ENCODE peak calls at places on chromosomes 6 and 20, in four cellular contexts. E is esophagus muscularis mucosa, C is prostate gland, N is HCT116. R is an unnamed sample.
A peak's percentile ranks its signal among the peaks of the same experiment; 100 is the strongest.

GRCh38 chr6:131199568-131200272 is 64.5 kb downstream of the AKAP7 start:
- DNase-seq in E (no peak), C (no peak), N (peak; percentile 12), R (no peak)

GRCh38 chr6:81171991-81172740 is 580.3 kb downstream of the TENT5A start:
- DNase-seq in E (no peak), C (no peak), N (peak; percentile 15), R (peak; percentile 26)

GRCh38 chr6:67606905-67607828 is 1027.9 kb upstream of the ADGRB3 start:
- DNase-seq in E (no peak), C (no peak), N (no peak), R (no peak)

GRCh38 chr6:125810435-125810834 is 19.7 kb downstream of the NCOA7 start:
- DNase-seq in E (no peak), C (no peak), N (no peak), R (no peak)

GRCh38 chr20:58547527-58548475 is 32.6 kb upstream of the APCDD1L start:
- DNase-seq in E (peak; percentile 47), C (no peak), N (no peak), R (no peak)

GRCh38 chr20:62815066-62815991 is 1.5 kb upstream of the COL9A3 start:
- DNase-seq in E (no peak), C (no peak), N (no peak), R (no peak)

GRCh38 chr6:12149944-12150510 is 137.9 kb downstream of the HIVEP1 start:
- DNase-seq in E (no peak), C (no peak), N (no peak), R (no peak)

GRCh38 chr6:39882567-39882953 is 51.7 kb downstream of the MOCS1 start:
- DNase-seq in E (no peak), C (no peak), N (no peak), R (no peak)

GRCh38 chr6:135759831-135760230 is 91.7 kb upstream of the PDE7B start:
- DNase-seq in E (no peak), C (no peak), N (peak; percentile 15), R (no peak)

GRCh38 chr6:6277418-6277817 is 43.0 kb downstream of the F13A1 start:
- DNase-seq in E (no peak), C (no peak), N (no peak), R (no peak)

GRCh38 chr20:63955281-63955845 is 853 bp downstream of the UCKL1 start:
- DNase-seq in E (no peak), C (no peak), N (no peak), R (no peak)

GRCh38 chr20:41334452-41335421 is 5.9 kb upstream of the LPIN3 start:
- DNase-seq in E (no peak), C (no peak), N (no peak), R (no peak)

GRCh38 chr6:74577619-74578018 is 628.2 kb downstream of the COL12A1 start:
- DNase-seq in E (no peak), C (no peak), N (no peak), R (no peak)

GRCh38 chr20:61853073-61854005 is 212.3 kb downstream of the TAF4 start:
- DNase-seq in E (no peak), C (no peak), N (no peak), R (no peak)

GRCh38 chr20:34680586-34680985 is 3.7 kb upstream of the PIGU start:
- DNase-seq in E (no peak), C (no peak), N (no peak), R (no peak)

GRCh38 chr6:17413313-17413750 is 19.9 kb downstream of the CAP2 start:
- DNase-seq in E (no peak), C (no peak), N (no peak), R (no peak)

GRCh38 chr6:169979873-169980440 is 228.5 kb downstream of the ERMARD start:
- DNase-seq in E (no peak), C (no peak), N (no peak), R (no peak)

GRCh38 chr6:139020689-139021088 is 7.9 kb upstream of the ABRACL start:
- DNase-seq in E (no peak), C (no peak), N (no peak), R (no peak)

GRCh38 chr20:63102720-63103375 is 96.1 kb upstream of the BHLHE23 start:
- DNase-seq in E (no peak), C (no peak), N (no peak), R (peak; percentile 28)

GRCh38 chr20:34493646-34494045 is 22.6 kb upstream of the DYNLRB1 start:
- DNase-seq in E (no peak), C (no peak), N (no peak), R (no peak)

GRCh38 chr20:43839793-43840199 is 74.9 kb upstream of the TOX2 start:
- DNase-seq in E (peak; percentile 4), C (no peak), N (no peak), R (no peak)

GRCh38 chr6:98560418-98560817 is 274.0 kb upstream of the POU3F2 start:
- DNase-seq in E (no peak), C (no peak), N (no peak), R (no peak)

GRCh38 chr20:53362736-53363135 is 230.9 kb downstream of the ZNF217 start:
- DNase-seq in E (no peak), C (no peak), N (no peak), R (no peak)

GRCh38 chr20:53370345-53370961 is 223.2 kb downstream of the ZNF217 start:
- DNase-seq in E (no peak), C (no peak), N (no peak), R (no peak)

GRCh38 chr20:53369871-53370270 is 223.8 kb downstream of the ZNF217 start:
- DNase-seq in E (no peak), C (no peak), N (no peak), R (no peak)

GRCh38 chr20:53364617-53365016 is 229.0 kb downstream of the ZNF217 start:
- DNase-seq in E (peak; percentile 89), C (no peak), N (no peak), R (no peak)

GRCh38 chr20:53365676-53366075 is 228.0 kb downstream of the ZNF217 start:
- DNase-seq in E (no peak), C (no peak), N (no peak), R (no peak)
- H3K4me1 ChIP-seq in E (no peaks in the 10 kb centered on the region), C (peaks cover 4% of the 10 kb centered on the region), N (no peaks in the 10 kb centered on the region), R (no peaks in the 10 kb centered on the region)

DNA sequence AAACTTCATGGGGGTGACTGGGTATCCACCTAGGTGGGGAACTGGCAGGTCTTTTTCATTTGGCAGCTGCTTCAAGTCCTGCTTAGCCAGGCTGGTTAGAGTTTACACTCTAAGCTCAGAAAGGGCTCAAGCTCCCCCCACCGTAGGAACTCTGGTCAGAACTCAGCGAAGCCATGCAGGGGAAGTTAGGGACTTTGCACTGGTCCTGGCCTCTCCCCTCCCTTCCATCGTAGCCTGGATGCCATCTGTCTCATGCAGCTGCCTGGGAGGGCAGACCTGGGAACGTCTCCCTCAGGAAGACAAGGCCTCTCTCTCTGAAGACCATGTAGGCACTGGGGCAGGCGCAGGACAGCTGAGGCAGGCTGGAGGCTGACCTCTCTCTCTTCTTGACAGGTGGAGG is 183.8 kb upstream of the UST start:
- DNase-seq in E (peak; percentile 62), C (no peak), N (no peak), R (no peak)
- TF ChIP-seq POLR2A in E (no peak), C (no peak), N (no peak), R (no peak)

DNA sequence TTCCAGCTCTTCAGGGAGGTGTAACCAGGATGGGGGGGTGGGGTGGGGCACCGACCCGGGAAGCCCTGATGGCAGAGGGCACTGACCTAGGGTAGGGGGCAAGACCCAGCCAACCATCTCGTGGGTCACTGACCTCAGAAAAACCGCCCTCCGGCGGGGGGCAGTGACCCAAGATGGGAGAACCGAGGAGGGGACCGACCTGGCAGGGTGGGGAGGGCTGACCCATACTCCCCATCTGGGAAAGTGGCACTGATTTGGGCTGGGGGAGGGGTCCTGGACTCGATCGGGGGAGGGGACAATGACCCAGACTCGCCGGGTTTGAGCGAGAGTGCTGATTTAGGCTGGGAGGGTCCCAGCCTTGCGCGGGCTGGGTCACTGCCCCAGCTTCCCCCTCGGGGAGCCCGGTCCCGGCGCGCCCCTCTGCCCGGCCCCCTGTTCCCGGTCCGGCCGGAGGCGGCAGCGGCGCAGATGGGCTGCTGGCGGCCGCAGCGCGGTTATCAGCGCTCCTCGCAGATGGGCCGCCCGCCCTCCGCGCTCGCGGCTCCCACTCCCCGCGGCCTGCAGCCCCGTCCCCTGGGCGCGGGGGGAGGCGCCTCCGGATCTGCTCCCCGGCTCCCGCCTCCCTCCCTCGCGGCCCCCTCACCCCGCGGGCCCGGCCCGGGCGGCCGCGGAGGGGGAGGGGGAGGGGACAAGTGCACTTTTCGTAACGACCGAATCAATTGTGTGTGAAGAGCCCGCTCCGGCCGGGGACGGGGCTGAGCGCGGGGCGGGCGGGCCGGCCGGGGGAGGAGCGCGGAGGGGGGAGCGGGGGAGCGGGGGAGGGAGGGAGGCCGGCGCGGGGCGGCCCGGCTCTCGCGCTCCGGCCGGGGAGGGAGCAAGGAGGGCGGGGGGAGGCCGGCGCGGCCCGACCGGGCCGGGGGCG is 2.2 kb downstream of the NOL4L start:
- DNase-seq in E (no peak), C (no peak), N (no peak), R (peak; percentile 54)
- TF ChIP-seq CTCF in E (no peak), C (no peak), N (no peak), R (no peak)

GRCh38 chr6:30207619-30208295 is 5.4 kb downstream of the TRIM26 start:
- DNase-seq in E (no peak), C (no peak), N (no peak), R (no peak)

GRCh38 chr6:30206799-30207618 is 6.2 kb downstream of the TRIM26 start:
- DNase-seq in E (no peak), C (peak; percentile 47), N (no peak), R (peak; percentile 25)

GRCh38 chr6:30202366-30202765 is 10.8 kb downstream of the TRIM26 start:
- DNase-seq in E (no peak), C (no peak), N (no peak), R (no peak)

GRCh38 chr6:30211306-30211705 is 1.9 kb downstream of the TRIM26 start:
- DNase-seq in E (no peak), C (no peak), N (no peak), R (no peak)

GRCh38 chr6:30206152-30206551 is 7.1 kb downstream of the TRIM26 start:
- DNase-seq in E (no peak), C (no peak), N (no peak), R (no peak)
- H3K4me1 ChIP-seq in E (peaks cover 64% of the 10 kb centered on the region), C (peaks cover 33% of the 10 kb centered on the region), N (no peaks in the 10 kb centered on the region), R (peaks cover 5% of the 10 kb centered on the region)

R was measured in uterus.